ENCODE peak calls at places on chromosomes 12 and 14, in five cellular contexts. Z is thoracic aorta; O is CD4-positive, alpha-beta memory T cell; W is fibroblast of lung; I is lower lobe of right lung. V is an unnamed sample. For H3K4me1, the result is how much of the 10 kb centered on the place peaks cover.

GRCh38 chr14:103483600-103483999 is 39.0 kb downstream of the CKB start:
- DNase-seq in Z (no peak), I (no peak), O (no peak), W (peak), V (peak)

GRCh38 chr12:28350502-28350901 is 160.2 kb downstream of the CCDC91 start:
- DNase-seq in I (no peak), W (no peak), O (no peak), Z (no peak), V (no peak)

GRCh38 chr12:65609359-65609771 is 214.9 kb upstream of the HMGA2 start:
- DNase-seq in I (no peak), W (peak), O (no peak), Z (no peak), V (no peak)

GRCh38 chr12:107597695-107598410 is 87.7 kb upstream of the PWP1 start:
- DNase-seq in Z (no peak), W (no peak), O (no peak), I (no peak), V (no peak)

GRCh38 chr14:50943943-50944646 is at the start of gene PYGL:
- DNase-seq in W (peak), Z (peak), I (peak), O (no peak), V (peak)

GRCh38 chr12:1319215-1319614 is 275.2 kb downstream of the FBXL14 start:
- DNase-seq in W (peak), I (no peak), O (no peak), Z (no peak), V (no peak)

GRCh38 chr12:69896653-69897381 is 71.8 kb downstream of the MYRFL start:
- DNase-seq in O (no peak), W (no peak), Z (no peak), I (no peak), V (peak)

GRCh38 chr12:49875115-49875720 is 28.5 kb downstream of the FAIM2 start:
- DNase-seq in I (no peak), Z (no peak), W (no peak), O (no peak), V (peak)

GRCh38 chr14:69303086-69303485 is 43.1 kb downstream of the GALNT16 start:
- DNase-seq in Z (no peak), I (no peak), W (no peak), O (no peak), V (peak)

GRCh38 chr12:127546721-127547505 is 720.1 kb upstream of the TMEM132C start:
- DNase-seq in O (no peak), W (peak), Z (no peak), I (no peak), V (no peak)

GRCh38 chr14:102731871-102732800 is 45.1 kb upstream of the TRAF3 start:
- DNase-seq in I (no peak), Z (no peak), W (no peak), O (no peak), V (peak)

GRCh38 chr12:92729773-92730305 is 27.1 kb downstream of the PLEKHG7 start:
- DNase-seq in O (no peak), Z (no peak), I (no peak), W (no peak), V (no peak)

GRCh38 chr12:116087962-116088361 is 189.5 kb downstream of the MED13L start:
- DNase-seq in W (no peak), O (no peak), I (no peak), Z (no peak), V (no peak)

GRCh38 chr12:84842406-84843013 is 70.1 kb downstream of the SLC6A15 start:
- DNase-seq in Z (no peak), I (no peak), W (peak), O (no peak), V (no peak)

GRCh38 chr12:51021694-51022093 is 4.5 kb downstream of the SLC11A2 start:
- DNase-seq in O (no peak), Z (no peak), I (no peak), W (no peak), V (no peak)

GRCh38 chr14:65840118-65840751 is 427.7 kb downstream of the FUT8 start:
- DNase-seq in Z (no peak), W (no peak), O (no peak), I (no peak), V (no peak)

GRCh38 chr12:67991158-67991557 is 1.9 kb downstream of the IFNG-AS1 start:
- DNase-seq in Z (no peak), O (peak), W (no peak), I (no peak), V (no peak)

GRCh38 chr12:18068355-18068754 is 21.6 kb downstream of the RERGL start:
- DNase-seq in Z (no peak), I (no peak), O (no peak), W (no peak), V (no peak)

GRCh38 chr14:89435527-89436273 is 18.7 kb upstream of the FOXN3 start:
- DNase-seq in I (no peak), W (peak), O (no peak), Z (no peak), V (no peak)

GRCh38 chr14:100430571-100430970 is 107.4 kb downstream of the SLC25A47 start:
- DNase-seq in Z (no peak), I (no peak), O (no peak), W (no peak), V (no peak)

GRCh38 chr14:60650382-60650961 is 1.2 kb upstream of the SIX1 start:
- DNase-seq in I (no peak), O (no peak), Z (no peak), W (no peak), V (peak)

GRCh38 chr12:122322501-122322900 is 56.2 kb upstream of the VPS33A start:
- DNase-seq in O (no peak), Z (no peak), W (peak), I (no peak), V (no peak)

GRCh38 chr12:98002887-98003493 is 512.4 kb upstream of the TMPO start:
- DNase-seq in Z (no peak), O (no peak), W (peak), I (no peak), V (peak)

DNA sequence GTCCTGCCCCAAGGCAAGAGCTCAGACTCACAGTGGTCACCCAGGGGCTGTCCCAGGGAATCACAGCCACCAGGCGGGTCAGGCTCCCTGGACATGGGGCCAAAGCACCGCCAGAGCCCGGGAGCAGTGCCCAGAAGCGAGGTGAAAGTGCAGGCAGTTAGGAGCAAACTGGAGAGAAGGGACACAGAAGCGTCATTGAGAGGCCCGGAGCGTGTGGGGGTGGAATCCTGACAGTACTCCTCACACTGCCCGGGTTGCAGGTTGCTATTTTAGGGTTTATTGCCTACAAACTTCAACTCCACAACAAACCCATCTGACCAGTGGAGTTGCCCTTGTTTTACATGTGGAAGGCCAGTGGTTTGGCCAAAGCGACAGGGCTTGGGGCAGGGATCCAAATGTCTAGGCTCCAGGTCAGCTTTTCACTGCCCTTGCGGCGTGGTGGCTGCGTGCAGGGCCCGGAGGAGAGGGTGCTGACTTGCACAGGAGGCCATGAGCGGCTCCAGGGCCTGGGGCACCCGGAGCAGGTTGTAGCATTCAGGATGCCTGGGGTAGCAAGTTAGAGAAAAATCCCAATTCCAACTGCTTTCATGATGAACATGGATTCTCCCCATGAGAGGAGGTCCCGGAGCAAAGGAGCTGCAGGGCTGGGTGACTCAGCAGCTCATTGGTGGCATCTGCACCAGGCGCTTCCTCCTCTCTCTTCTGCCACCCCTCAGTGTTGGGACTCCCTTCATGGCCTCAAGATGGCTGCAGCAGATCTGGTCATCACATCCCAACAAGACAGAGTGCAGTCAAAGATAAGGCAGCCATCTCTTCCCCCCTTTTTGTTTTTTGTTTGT is 112.3 kb upstream of the NCOR2 start:
- DNase-seq in W (no peak), Z (no peak), I (no peak), O (no peak), V (no peak)
- H3K27ac ChIP-seq in W (peak), Z (peak), I (peak), O (no peak), V (no peak)

GRCh38 chr14:104941508-104942365 is 17.1 kb downstream of the PLD4 start:
- DNase-seq in Z (no peak), W (no peak), I (peak), O (no peak), V (no peak)
- H3K4me1 ChIP-seq in Z (under half), W (under half), I (under half), O (under half), V (under half)

GRCh38 chr14:55699131-55700057 is 119.4 kb downstream of the KTN1 start:
- DNase-seq in W (peak), Z (no peak), O (no peak), I (no peak), V (peak)
- H3K27ac ChIP-seq in W (no peak), Z (no peak), O (no peak), I (no peak), V (no peak)

GRCh38 chr14:95522116-95522515 is 5.7 kb upstream of the SYNE3 start:
- DNase-seq in Z (no peak), W (no peak), O (no peak), I (no peak), V (no peak)
- H3K4me1 ChIP-seq in Z (half or more), W (under half), O (half or more), I (half or more), V (under half)

GRCh38 chr14:30980980-30981379 is 44.5 kb upstream of the AP4S1 start:
- DNase-seq in I (no peak), Z (no peak), W (no peak), O (no peak), V (no peak)

GRCh38 chr14:30972882-30973582 is 52.4 kb upstream of the AP4S1 start:
- DNase-seq in W (no peak), I (no peak), O (no peak), Z (no peak), V (no peak)

GRCh38 chr14:30974628-30975027 is 50.8 kb upstream of the AP4S1 start:
- DNase-seq in Z (no peak), W (peak), O (no peak), I (no peak), V (no peak)

GRCh38 chr14:30982583-30982982 is 42.9 kb upstream of the AP4S1 start:
- DNase-seq in I (no peak), W (no peak), Z (no peak), O (no peak), V (no peak)

GRCh38 chr14:30977752-30978151 is 47.7 kb upstream of the AP4S1 start:
- DNase-seq in Z (no peak), W (no peak), I (no peak), O (no peak), V (no peak)
- H3K27ac ChIP-seq in Z (no peak), W (no peak), I (no peak), O (no peak), V (no peak)

GRCh38 chr14:88218119-88218915 is 104.8 kb downstream of the KCNK10 start:
- DNase-seq in I (no peak), O (no peak), Z (no peak), W (no peak), V (no peak)
- H3K4me1 ChIP-seq in I (under half), O (under half), Z (under half), W (under half), V (under half)

GRCh38 chr12:110199360-110200123 is 75.4 kb downstream of the IFT81 start:
- DNase-seq in I (no peak), W (peak), O (no peak), Z (no peak), V (peak)
- H3K27ac ChIP-seq in I (no peak), W (peak), O (no peak), Z (no peak), V (peak)

DNA sequence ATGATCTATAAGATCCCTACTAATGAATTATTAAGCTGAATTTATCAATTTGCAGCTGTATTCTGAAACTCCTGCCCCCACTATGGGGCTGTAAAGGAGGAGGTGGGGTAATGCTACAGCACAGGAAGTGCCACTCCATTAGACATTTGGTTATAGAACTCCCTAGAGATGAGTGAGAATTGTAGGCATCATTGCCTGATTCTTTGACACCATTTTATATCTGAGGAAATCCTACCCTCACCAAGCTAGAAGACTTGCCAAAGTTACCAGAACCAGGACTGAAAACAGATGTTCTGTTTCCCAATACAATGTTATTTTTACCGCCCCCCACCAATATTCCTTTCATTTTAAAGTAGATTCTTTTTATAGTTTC is 182.4 kb downstream of the EGLN3 start:
- DNase-seq in Z (no peak), I (no peak), W (no peak), O (no peak), V (no peak)
- H3K4me1 ChIP-seq in Z (under half), I (under half), W (under half), O (under half), V (under half)

DNA sequence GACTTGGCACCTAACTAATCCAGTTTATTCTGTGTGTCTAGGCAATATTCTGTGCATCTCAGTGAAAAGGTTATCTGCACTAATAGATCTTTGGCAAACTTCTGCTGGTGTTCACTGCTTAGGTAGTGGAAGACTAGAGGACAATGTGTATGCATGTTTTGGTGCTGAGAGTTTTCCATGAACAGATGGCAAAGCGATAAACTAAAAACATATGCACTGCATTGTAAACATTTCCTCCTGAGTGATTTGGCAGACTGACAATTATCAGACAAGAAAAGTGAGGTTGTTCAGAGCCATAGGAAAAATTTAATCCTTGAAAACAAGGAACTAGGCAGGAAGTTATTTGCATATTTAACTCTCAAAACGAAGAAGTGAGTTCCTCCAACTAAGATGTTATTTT is 400.4 kb downstream of the ATP23 start:
- DNase-seq in O (no peak), I (no peak), W (peak), Z (no peak), V (no peak)
- H3K27ac ChIP-seq in O (no peak), I (no peak), W (no peak), Z (no peak), V (no peak)